ENCODE peak calls at places on chromosomes 12 and 14, in five cellular contexts. One of them, this sample, is unnamed.

GRCh38 chr12:49512541-49512940 is 26.3 kb upstream of the KCNH3 start:
- DNase-seq in activated naive CD4-positive, alpha-beta T cell: no peak
- DNase-seq in effector memory CD8-positive, alpha-beta T cell: no peak
- DNase-seq in breast epithelium: no peak
- DNase-seq in ELR: no peak
- DNase-seq in this sample: no peak

GRCh38 chr12:81095470-81096232 is 17.8 kb downstream of the ACSS3 start:
- DNase-seq in activated naive CD4-positive, alpha-beta T cell: no peak
- DNase-seq in effector memory CD8-positive, alpha-beta T cell: no peak
- DNase-seq in breast epithelium: no peak
- DNase-seq in ELR: peak
- DNase-seq in this sample: no peak

GRCh38 chr14:36717363-36717762 is 55.7 kb downstream of the PAX9 start:
- DNase-seq in activated naive CD4-positive, alpha-beta T cell: no peak
- DNase-seq in effector memory CD8-positive, alpha-beta T cell: no peak
- DNase-seq in breast epithelium: no peak
- DNase-seq in ELR: no peak
- DNase-seq in this sample: no peak

GRCh38 chr12:32548691-32549412 is 130.2 kb upstream of the DNM1L start:
- DNase-seq in activated naive CD4-positive, alpha-beta T cell: no peak
- DNase-seq in effector memory CD8-positive, alpha-beta T cell: no peak
- DNase-seq in breast epithelium: peak
- DNase-seq in ELR: peak
- DNase-seq in this sample: no peak

GRCh38 chr14:73879027-73879426 is 7.6 kb upstream of the ZNF410 start:
- DNase-seq in activated naive CD4-positive, alpha-beta T cell: no peak
- DNase-seq in effector memory CD8-positive, alpha-beta T cell: no peak
- DNase-seq in breast epithelium: no peak
- DNase-seq in ELR: peak
- DNase-seq in this sample: no peak

GRCh38 chr12:129641916-129642315 is 261.9 kb downstream of the TMEM132D start:
- DNase-seq in activated naive CD4-positive, alpha-beta T cell: no peak
- DNase-seq in effector memory CD8-positive, alpha-beta T cell: no peak
- DNase-seq in breast epithelium: no peak
- DNase-seq in ELR: no peak
- DNase-seq in this sample: no peak

GRCh38 chr12:130846386-130846785 is 7.3 kb upstream of the STX2 start:
- DNase-seq in activated naive CD4-positive, alpha-beta T cell: no peak
- DNase-seq in effector memory CD8-positive, alpha-beta T cell: no peak
- DNase-seq in breast epithelium: no peak
- DNase-seq in ELR: no peak
- DNase-seq in this sample: no peak

GRCh38 chr14:54653764-54654469 is 87.0 kb downstream of the SAMD4A start:
- DNase-seq in activated naive CD4-positive, alpha-beta T cell: no peak
- DNase-seq in effector memory CD8-positive, alpha-beta T cell: no peak
- DNase-seq in breast epithelium: no peak
- DNase-seq in ELR: peak
- DNase-seq in this sample: no peak

GRCh38 chr12:58189030-58189429 is 247.7 kb downstream of the ATP23 start:
- DNase-seq in activated naive CD4-positive, alpha-beta T cell: no peak
- DNase-seq in effector memory CD8-positive, alpha-beta T cell: no peak
- DNase-seq in breast epithelium: no peak
- DNase-seq in ELR: no peak
- DNase-seq in this sample: no peak

GRCh38 chr14:94066089-94066676 is 14.8 kb downstream of the DDX24 start:
- DNase-seq in activated naive CD4-positive, alpha-beta T cell: no peak
- DNase-seq in effector memory CD8-positive, alpha-beta T cell: no peak
- DNase-seq in breast epithelium: no peak
- DNase-seq in ELR: no peak
- DNase-seq in this sample: no peak

GRCh38 chr12:47397664-47398281 is 308.1 kb downstream of the RPAP3 start:
- DNase-seq in activated naive CD4-positive, alpha-beta T cell: no peak
- DNase-seq in effector memory CD8-positive, alpha-beta T cell: no peak
- DNase-seq in breast epithelium: no peak
- DNase-seq in ELR: peak
- DNase-seq in this sample: peak

GRCh38 chr14:23183479-23183878 is at the start of gene SLC7A8:
- DNase-seq in activated naive CD4-positive, alpha-beta T cell: no peak
- DNase-seq in effector memory CD8-positive, alpha-beta T cell: no peak
- DNase-seq in breast epithelium: peak
- DNase-seq in ELR: peak
- DNase-seq in this sample: no peak

GRCh38 chr12:117064596-117064995 is 34.6 kb downstream of the TESC start:
- DNase-seq in activated naive CD4-positive, alpha-beta T cell: no peak
- DNase-seq in effector memory CD8-positive, alpha-beta T cell: no peak
- DNase-seq in breast epithelium: no peak
- DNase-seq in ELR: no peak
- DNase-seq in this sample: no peak

GRCh38 chr14:52862652-52863338 is 71.4 kb upstream of the GNPNAT1 start:
- DNase-seq in activated naive CD4-positive, alpha-beta T cell: no peak
- DNase-seq in effector memory CD8-positive, alpha-beta T cell: no peak
- DNase-seq in breast epithelium: no peak
- DNase-seq in ELR: peak
- DNase-seq in this sample: no peak

GRCh38 chr12:52217223-52217622 is 15.8 kb upstream of the KRT7 start:
- DNase-seq in activated naive CD4-positive, alpha-beta T cell: no peak
- DNase-seq in effector memory CD8-positive, alpha-beta T cell: no peak
- DNase-seq in breast epithelium: peak
- DNase-seq in ELR: no peak
- DNase-seq in this sample: no peak

GRCh38 chr14:34029921-34030334 is 79.1 kb upstream of the EGLN3 start:
- DNase-seq in activated naive CD4-positive, alpha-beta T cell: no peak
- DNase-seq in effector memory CD8-positive, alpha-beta T cell: no peak
- DNase-seq in breast epithelium: no peak
- DNase-seq in ELR: no peak
- DNase-seq in this sample: no peak